ENCODE peak calls at places on chromosomes 13 and 19, in seven cellular contexts. One of them, this sample, is unnamed.

GRCh38 chr19:46618670-46619231 is 6.1 kb downstream of the PTGIR start:
- DNase-seq in nephron progenitor cell: no peak
- DNase-seq in iPS-NIHi11: no peak
- DNase-seq in stimulated activated naive CD4-positive, alpha-beta T cell: peak; percentile 15
- DNase-seq in Kasumi-1: no peak
- DNase-seq in CD4-positive, alpha-beta T cell: no peak
- DNase-seq in G401: no peak
- DNase-seq in this sample: no peak

GRCh38 chr13:34611678-34612077 is 330.4 kb upstream of the NBEA start:
- DNase-seq in nephron progenitor cell: no peak
- DNase-seq in iPS-NIHi11: no peak
- DNase-seq in stimulated activated naive CD4-positive, alpha-beta T cell: no peak
- DNase-seq in Kasumi-1: no peak
- DNase-seq in CD4-positive, alpha-beta T cell: no peak
- DNase-seq in G401: no peak
- DNase-seq in this sample: no peak

GRCh38 chr19:11535792-11536595 is 2.7 kb upstream of the CNN1 start:
- DNase-seq in nephron progenitor cell: peak; percentile 96
- DNase-seq in iPS-NIHi11: peak; percentile 91
- DNase-seq in stimulated activated naive CD4-positive, alpha-beta T cell: peak; percentile 70
- DNase-seq in Kasumi-1: peak; percentile 54
- DNase-seq in CD4-positive, alpha-beta T cell: peak; percentile 67
- DNase-seq in G401: peak; percentile 89
- DNase-seq in this sample: peak; percentile 68

GRCh38 chr13:95100525-95101121 is 200.6 kb downstream of the ABCC4 start:
- DNase-seq in nephron progenitor cell: no peak
- DNase-seq in iPS-NIHi11: no peak
- DNase-seq in stimulated activated naive CD4-positive, alpha-beta T cell: no peak
- DNase-seq in Kasumi-1: no peak
- DNase-seq in CD4-positive, alpha-beta T cell: no peak
- DNase-seq in G401: no peak
- DNase-seq in this sample: peak; percentile 15

GRCh38 chr19:40503300-40503699 is 36.5 kb downstream of the SPTBN4 start:
- DNase-seq in nephron progenitor cell: no peak
- DNase-seq in iPS-NIHi11: peak; percentile 56
- DNase-seq in stimulated activated naive CD4-positive, alpha-beta T cell: no peak
- DNase-seq in Kasumi-1: no peak
- DNase-seq in CD4-positive, alpha-beta T cell: no peak
- DNase-seq in G401: no peak
- DNase-seq in this sample: no peak

GRCh38 chr13:32067149-32067961 is 35.8 kb downstream of the FRY start:
- DNase-seq in nephron progenitor cell: no peak
- DNase-seq in iPS-NIHi11: no peak
- DNase-seq in stimulated activated naive CD4-positive, alpha-beta T cell: no peak
- DNase-seq in Kasumi-1: no peak
- DNase-seq in CD4-positive, alpha-beta T cell: no peak
- DNase-seq in G401: no peak
- DNase-seq in this sample: no peak

GRCh38 chr13:95536629-95537241 is 15.8 kb upstream of the CLDN10 start:
- DNase-seq in nephron progenitor cell: no peak
- DNase-seq in iPS-NIHi11: no peak
- DNase-seq in stimulated activated naive CD4-positive, alpha-beta T cell: peak; percentile 12
- DNase-seq in Kasumi-1: peak; percentile 73
- DNase-seq in CD4-positive, alpha-beta T cell: no peak
- DNase-seq in G401: no peak
- DNase-seq in this sample: peak; percentile 16

GRCh38 chr19:18274776-18275356 is 614 bp upstream of the IQCN start:
- DNase-seq in nephron progenitor cell: no peak
- DNase-seq in iPS-NIHi11: peak; percentile 49
- DNase-seq in stimulated activated naive CD4-positive, alpha-beta T cell: peak; percentile 74
- DNase-seq in Kasumi-1: no peak
- DNase-seq in CD4-positive, alpha-beta T cell: no peak
- DNase-seq in G401: peak; percentile 73
- DNase-seq in this sample: peak; percentile 70

GRCh38 chr13:51618626-51619025 is 34.4 kb downstream of the WDFY2 start:
- DNase-seq in nephron progenitor cell: no peak
- DNase-seq in iPS-NIHi11: peak; percentile 22
- DNase-seq in stimulated activated naive CD4-positive, alpha-beta T cell: no peak
- DNase-seq in Kasumi-1: no peak
- DNase-seq in CD4-positive, alpha-beta T cell: no peak
- DNase-seq in G401: no peak
- DNase-seq in this sample: no peak

GRCh38 chr19:7868326-7868670 is 5.9 kb downstream of the PRR36 start:
- DNase-seq in nephron progenitor cell: no peak
- DNase-seq in iPS-NIHi11: no peak
- DNase-seq in stimulated activated naive CD4-positive, alpha-beta T cell: no peak
- DNase-seq in Kasumi-1: no peak
- DNase-seq in CD4-positive, alpha-beta T cell: no peak
- DNase-seq in G401: peak; percentile 43
- DNase-seq in this sample: no peak

GRCh38 chr19:31232871-31233270 is 116.4 kb downstream of the TSHZ3 start:
- DNase-seq in nephron progenitor cell: no peak
- DNase-seq in iPS-NIHi11: no peak
- DNase-seq in stimulated activated naive CD4-positive, alpha-beta T cell: no peak
- DNase-seq in Kasumi-1: no peak
- DNase-seq in CD4-positive, alpha-beta T cell: no peak
- DNase-seq in G401: no peak
- DNase-seq in this sample: peak; percentile 81

GRCh38 chr13:79775830-79776229 is 294.9 kb downstream of the NDFIP2 start:
- DNase-seq in nephron progenitor cell: no peak
- DNase-seq in iPS-NIHi11: peak; percentile 46
- DNase-seq in stimulated activated naive CD4-positive, alpha-beta T cell: no peak
- DNase-seq in Kasumi-1: peak; percentile 77
- DNase-seq in CD4-positive, alpha-beta T cell: no peak
- DNase-seq in G401: peak; percentile 86
- DNase-seq in this sample: peak; percentile 28

GRCh38 chr13:36148436-36148835 is 17.3 kb upstream of the DCLK1 start:
- DNase-seq in nephron progenitor cell: no peak
- DNase-seq in iPS-NIHi11: no peak
- DNase-seq in stimulated activated naive CD4-positive, alpha-beta T cell: no peak
- DNase-seq in Kasumi-1: no peak
- DNase-seq in CD4-positive, alpha-beta T cell: no peak
- DNase-seq in G401: no peak
- DNase-seq in this sample: no peak

GRCh38 chr13:109243311-109243951 is 543.0 kb downstream of the IRS2 start:
- DNase-seq in nephron progenitor cell: no peak
- DNase-seq in iPS-NIHi11: peak; percentile 31
- DNase-seq in stimulated activated naive CD4-positive, alpha-beta T cell: no peak
- DNase-seq in Kasumi-1: no peak
- DNase-seq in CD4-positive, alpha-beta T cell: no peak
- DNase-seq in G401: no peak
- DNase-seq in this sample: peak; percentile 49

GRCh38 chr19:16360738-16361137 is 36.1 kb downstream of the KLF2 start:
- DNase-seq in nephron progenitor cell: no peak
- DNase-seq in iPS-NIHi11: no peak
- DNase-seq in stimulated activated naive CD4-positive, alpha-beta T cell: no peak
- DNase-seq in Kasumi-1: no peak
- DNase-seq in CD4-positive, alpha-beta T cell: no peak
- DNase-seq in G401: no peak
- DNase-seq in this sample: no peak

GRCh38 chr13:74217816-74218215 is 83.6 kb upstream of the KLF12 start:
- DNase-seq in nephron progenitor cell: no peak
- DNase-seq in iPS-NIHi11: no peak
- DNase-seq in stimulated activated naive CD4-positive, alpha-beta T cell: no peak
- DNase-seq in Kasumi-1: no peak
- DNase-seq in CD4-positive, alpha-beta T cell: no peak
- DNase-seq in G401: no peak
- DNase-seq in this sample: peak; percentile 70

GRCh38 chr19:610801-611505 is 21.3 kb downstream of the HCN2 start:
- DNase-seq in nephron progenitor cell: peak; percentile 54
- DNase-seq in iPS-NIHi11: peak; percentile 71
- DNase-seq in stimulated activated naive CD4-positive, alpha-beta T cell: peak; percentile 73
- DNase-seq in Kasumi-1: peak; percentile 85
- DNase-seq in CD4-positive, alpha-beta T cell: peak; percentile 62
- DNase-seq in G401: peak; percentile 61
- DNase-seq in this sample: no peak

GRCh38 chr13:31890946-31891345 is 140.6 kb upstream of the FRY start:
- DNase-seq in nephron progenitor cell: no peak
- DNase-seq in iPS-NIHi11: no peak
- DNase-seq in stimulated activated naive CD4-positive, alpha-beta T cell: no peak
- DNase-seq in Kasumi-1: no peak
- DNase-seq in CD4-positive, alpha-beta T cell: no peak
- DNase-seq in G401: no peak
- DNase-seq in this sample: no peak

GRCh38 chr19:34962945-34963530 is 991 bp downstream of the ZNF792 start:
- DNase-seq in nephron progenitor cell: no peak
- DNase-seq in iPS-NIHi11: no peak
- DNase-seq in stimulated activated naive CD4-positive, alpha-beta T cell: peak; percentile 36
- DNase-seq in Kasumi-1: no peak
- DNase-seq in CD4-positive, alpha-beta T cell: peak; percentile 8
- DNase-seq in G401: peak; percentile 55
- DNase-seq in this sample: no peak

GRCh38 chr13:68713394-68713793 is 1394.2 kb upstream of the ATXN8OS start:
- DNase-seq in nephron progenitor cell: no peak
- DNase-seq in iPS-NIHi11: peak; percentile 12
- DNase-seq in stimulated activated naive CD4-positive, alpha-beta T cell: no peak
- DNase-seq in Kasumi-1: no peak
- DNase-seq in CD4-positive, alpha-beta T cell: no peak
- DNase-seq in G401: no peak
- DNase-seq in this sample: no peak

GRCh38 chr19:13037718-13038117 is 42.4 kb downstream of the NFIX start:
- DNase-seq in nephron progenitor cell: no peak
- DNase-seq in iPS-NIHi11: no peak
- DNase-seq in stimulated activated naive CD4-positive, alpha-beta T cell: no peak
- DNase-seq in Kasumi-1: no peak
- DNase-seq in CD4-positive, alpha-beta T cell: no peak
- DNase-seq in G401: no peak
- DNase-seq in this sample: no peak